ENCODE peak calls at places on chromosomes 1 and 21, in four cellular contexts. One of them, this sample, is unnamed.

GRCh38 chr21:22711636-22712035 is 1713.4 kb downstream of the NCAM2 start:
- DNase-seq in NCI-H226: no peak
- DNase-seq in stimulated activated CD8-positive, alpha-beta memory T cell treated with anti-CD3 and anti-CD28 coated beads, Interleukin-4, amount 100 ng/mL, for 1 hour: no peak
- DNase-seq in RWPE2: no peak
- DNase-seq in this sample: no peak

GRCh38 chr1:73765551-73766233 is 432.3 kb downstream of the LRRIQ3 start:
- DNase-seq in NCI-H226: no peak
- DNase-seq in stimulated activated CD8-positive, alpha-beta memory T cell treated with anti-CD3 and anti-CD28 coated beads, Interleukin-4, amount 100 ng/mL, for 1 hour: no peak
- DNase-seq in RWPE2: no peak
- DNase-seq in this sample: no peak

GRCh38 chr1:167425482-167425881 is 92.8 kb downstream of the CD247 start:
- DNase-seq in NCI-H226: no peak
- DNase-seq in stimulated activated CD8-positive, alpha-beta memory T cell treated with anti-CD3 and anti-CD28 coated beads, Interleukin-4, amount 100 ng/mL, for 1 hour: no peak
- DNase-seq in RWPE2: no peak
- DNase-seq in this sample: no peak

GRCh38 chr1:92842082-92843045 is 10.5 kb downstream of the RPL5 start:
- DNase-seq in NCI-H226: no peak
- DNase-seq in stimulated activated CD8-positive, alpha-beta memory T cell treated with anti-CD3 and anti-CD28 coated beads, Interleukin-4, amount 100 ng/mL, for 1 hour: no peak
- DNase-seq in RWPE2: no peak
- DNase-seq in this sample: no peak

GRCh38 chr1:226419284-226419683 is 11.4 kb upstream of the PARP1 start:
- DNase-seq in NCI-H226: no peak
- DNase-seq in stimulated activated CD8-positive, alpha-beta memory T cell treated with anti-CD3 and anti-CD28 coated beads, Interleukin-4, amount 100 ng/mL, for 1 hour: no peak
- DNase-seq in RWPE2: no peak
- DNase-seq in this sample: no peak

GRCh38 chr1:162689745-162690671 is 57.7 kb downstream of the DDR2 start:
- DNase-seq in NCI-H226: no peak
- DNase-seq in stimulated activated CD8-positive, alpha-beta memory T cell treated with anti-CD3 and anti-CD28 coated beads, Interleukin-4, amount 100 ng/mL, for 1 hour: no peak
- DNase-seq in RWPE2: no peak
- DNase-seq in this sample: no peak

GRCh38 chr1:170664283-170664827 is 424 bp downstream of the PRRX1 start:
- DNase-seq in NCI-H226: no peak
- DNase-seq in stimulated activated CD8-positive, alpha-beta memory T cell treated with anti-CD3 and anti-CD28 coated beads, Interleukin-4, amount 100 ng/mL, for 1 hour: no peak
- DNase-seq in RWPE2: no peak
- DNase-seq in this sample: no peak

GRCh38 chr1:229891227-229891626 is 175.8 kb upstream of the GALNT2 start:
- DNase-seq in NCI-H226: no peak
- DNase-seq in stimulated activated CD8-positive, alpha-beta memory T cell treated with anti-CD3 and anti-CD28 coated beads, Interleukin-4, amount 100 ng/mL, for 1 hour: no peak
- DNase-seq in RWPE2: no peak
- DNase-seq in this sample: no peak

GRCh38 chr1:197178998-197179397 is 32.5 kb upstream of the ASPM start:
- DNase-seq in NCI-H226: peak; percentile 50
- DNase-seq in stimulated activated CD8-positive, alpha-beta memory T cell treated with anti-CD3 and anti-CD28 coated beads, Interleukin-4, amount 100 ng/mL, for 1 hour: no peak
- DNase-seq in RWPE2: no peak
- DNase-seq in this sample: no peak

GRCh38 chr21:44836666-44837471 is 19.0 kb upstream of the SUMO3 start:
- DNase-seq in NCI-H226: no peak
- DNase-seq in stimulated activated CD8-positive, alpha-beta memory T cell treated with anti-CD3 and anti-CD28 coated beads, Interleukin-4, amount 100 ng/mL, for 1 hour: no peak
- DNase-seq in RWPE2: no peak
- DNase-seq in this sample: no peak

GRCh38 chr1:213947200-213947775 is 40.5 kb upstream of the PROX1 start:
- DNase-seq in NCI-H226: no peak
- DNase-seq in stimulated activated CD8-positive, alpha-beta memory T cell treated with anti-CD3 and anti-CD28 coated beads, Interleukin-4, amount 100 ng/mL, for 1 hour: no peak
- DNase-seq in RWPE2: no peak
- DNase-seq in this sample: no peak

GRCh38 chr1:7459915-7460314 is 311.2 kb upstream of the VAMP3 start:
- DNase-seq in NCI-H226: no peak
- DNase-seq in stimulated activated CD8-positive, alpha-beta memory T cell treated with anti-CD3 and anti-CD28 coated beads, Interleukin-4, amount 100 ng/mL, for 1 hour: no peak
- DNase-seq in RWPE2: no peak
- DNase-seq in this sample: no peak

GRCh38 chr1:234554157-234554477 is 55.9 kb downstream of the IRF2BP2 start:
- DNase-seq in NCI-H226: no peak
- DNase-seq in stimulated activated CD8-positive, alpha-beta memory T cell treated with anti-CD3 and anti-CD28 coated beads, Interleukin-4, amount 100 ng/mL, for 1 hour: no peak
- DNase-seq in RWPE2: no peak
- DNase-seq in this sample: no peak

GRCh38 chr1:30138891-30139290 is 584.5 kb downstream of the MATN1 start:
- DNase-seq in NCI-H226: no peak
- DNase-seq in stimulated activated CD8-positive, alpha-beta memory T cell treated with anti-CD3 and anti-CD28 coated beads, Interleukin-4, amount 100 ng/mL, for 1 hour: no peak
- DNase-seq in RWPE2: no peak
- DNase-seq in this sample: no peak

GRCh38 chr1:243495442-243496172 is 239.8 kb downstream of the SDCCAG8 start:
- DNase-seq in NCI-H226: peak; percentile 19
- DNase-seq in stimulated activated CD8-positive, alpha-beta memory T cell treated with anti-CD3 and anti-CD28 coated beads, Interleukin-4, amount 100 ng/mL, for 1 hour: no peak
- DNase-seq in RWPE2: no peak
- DNase-seq in this sample: no peak

GRCh38 chr1:91555821-91556531 is 55.3 kb downstream of the CDC7 start:
- DNase-seq in NCI-H226: peak; percentile 94
- DNase-seq in stimulated activated CD8-positive, alpha-beta memory T cell treated with anti-CD3 and anti-CD28 coated beads, Interleukin-4, amount 100 ng/mL, for 1 hour: peak; percentile 41
- DNase-seq in RWPE2: no peak
- DNase-seq in this sample: no peak

GRCh38 chr1:243598433-243598832 is 251.6 kb downstream of the AKT3 start:
- DNase-seq in NCI-H226: peak; percentile 98
- DNase-seq in stimulated activated CD8-positive, alpha-beta memory T cell treated with anti-CD3 and anti-CD28 coated beads, Interleukin-4, amount 100 ng/mL, for 1 hour: no peak
- DNase-seq in RWPE2: no peak
- DNase-seq in this sample: no peak